ENCODE peak calls at places on chromosomes 1 and 21, in ten cellular contexts. X is HAP-1, K is adrenal gland, N is ovary, L is NT2/D1, U is aorta, G is heart left ventricle, V is right lobe of liver, E is mesendoderm, P is neural progenitor cell. R is an unnamed sample.

GRCh38 chr1:233587196-233587595 is 26.7 kb upstream of the KCNK1 start:
- DNase-seq in X (no peak), K (no peak), N (no peak), L (no peak), U (no peak), G (no peak), V (no peak), E (no peak), P (no peak), R (no peak)

GRCh38 chr1:197521118-197521739 is 253.2 kb downstream of the CRB1 start:
- DNase-seq in X (peak; percentile 56), K (no peak), N (no peak), L (peak; percentile 27), U (no peak), G (no peak), V (no peak), E (peak; percentile 53), P (peak; percentile 45), R (peak; percentile 39)

GRCh38 chr1:191634801-191635520 is 523.3 kb upstream of the RGS18 start:
- DNase-seq in X (no peak), K (no peak), N (no peak), L (no peak), U (no peak), G (no peak), V (no peak), E (peak; percentile 14), P (no peak), R (no peak)

GRCh38 chr1:200048244-200048643 is 20.7 kb downstream of the NR5A2 start:
- DNase-seq in X (peak; percentile 43), K (no peak), N (no peak), L (peak; percentile 99), U (no peak), G (no peak), V (no peak), E (peak; percentile 95), P (peak; percentile 74), R (no peak)

GRCh38 chr21:15289896-15290841 is 225.4 kb upstream of the NRIP1 start:
- DNase-seq in X (no peak), K (no peak), N (peak; percentile 31), L (no peak), U (no peak), G (peak; percentile 63), V (no peak), E (peak; percentile 62), P (peak; percentile 87), R (peak; percentile 86)

GRCh38 chr1:117120774-117121588 is 568 bp downstream of the TRIM45 start:
- DNase-seq in X (no peak), K (no peak), N (peak; percentile 24), L (no peak), U (no peak), G (no peak), V (no peak), E (peak; percentile 28), P (peak; percentile 23), R (peak; percentile 5)

GRCh38 chr21:24514081-24514733 is 1093.1 kb downstream of the MRPL39 start:
- DNase-seq in X (peak; percentile 28), K (no peak), N (no peak), L (peak; percentile 3), U (no peak), G (no peak), V (no peak), E (no peak), P (no peak), R (no peak)

GRCh38 chr1:224459051-224459450 is 24.5 kb upstream of the WDR26 start:
- DNase-seq in X (no peak), K (peak; percentile 35), N (no peak), L (no peak), U (no peak), G (no peak), V (no peak), E (no peak), P (no peak), R (no peak)

GRCh38 chr1:27992271-27992670 is 32.5 kb downstream of the XKR8 start:
- DNase-seq in X (no peak), K (peak; percentile 34), N (no peak), L (no peak), U (no peak), G (no peak), V (no peak), E (no peak), P (no peak), R (peak; percentile 15)

GRCh38 chr1:110555807-110556470 is 37.0 kb upstream of the KCNA10 start:
- DNase-seq in X (no peak), K (peak; percentile 33), N (peak; percentile 63), L (no peak), U (peak; percentile 72), G (peak; percentile 82), V (no peak), E (no peak), P (no peak), R (no peak)

GRCh38 chr1:89121641-89122040 is 4.3 kb downstream of the GBP2 start:
- DNase-seq in X (no peak), K (no peak), N (no peak), L (no peak), U (no peak), G (no peak), V (no peak), E (no peak), P (no peak), R (no peak)

GRCh38 chr1:56967900-56968832 is 2.4 kb upstream of the C8B start:
- DNase-seq in X (no peak), K (no peak), N (no peak), L (peak; percentile 39), U (no peak), G (no peak), V (peak; percentile 83), E (peak; percentile 55), P (peak; percentile 74), R (peak; percentile 75)

GRCh38 chr1:243851129-243851756 is 1.2 kb upstream of the AKT3 start:
- DNase-seq in X (peak; percentile 67), K (peak; percentile 63), N (no peak), L (peak; percentile 11), U (no peak), G (no peak), V (no peak), E (no peak), P (no peak), R (peak; percentile 11)

DNA sequence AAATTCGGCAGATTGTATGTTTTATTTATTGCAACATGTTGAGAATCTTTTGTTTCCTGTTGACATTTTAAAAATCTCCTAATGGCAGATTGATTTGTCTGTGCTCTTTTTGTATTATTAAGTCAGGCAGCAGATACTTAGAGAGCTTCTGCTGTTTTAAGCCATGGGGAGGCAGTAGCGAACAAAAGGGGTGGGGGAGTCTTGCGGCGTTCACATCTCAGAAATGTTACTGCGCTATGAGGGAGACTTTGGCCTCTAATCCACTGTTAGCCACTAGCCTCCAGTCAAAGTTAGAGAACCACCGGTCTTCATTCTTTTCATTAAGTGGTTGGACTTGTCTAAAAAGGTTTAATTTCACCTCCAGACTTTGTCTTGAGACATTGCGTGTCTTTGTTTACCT is 93.6 kb downstream of the DYRK1A start:
- DNase-seq in X (no peak), K (no peak), N (no peak), L (peak; percentile 39), U (no peak), G (no peak), V (no peak), E (peak; percentile 85), P (peak; percentile 86), R (no peak)
- H3K4me1 ChIP-seq in X (peaks cover 31% of the 10 kb centered on the region), K (peaks cover 71% of the 10 kb centered on the region), N (peaks cover 22% of the 10 kb centered on the region), L (no peaks in the 10 kb centered on the region), U (peaks cover 36% of the 10 kb centered on the region), G (peaks cover 98% of the 10 kb centered on the region), V (peaks cover 47% of the 10 kb centered on the region), E (peaks cover 14% of the 10 kb centered on the region), P (peaks cover 45% of the 10 kb centered on the region), R (peaks cover 14% of the 10 kb centered on the region)

DNA sequence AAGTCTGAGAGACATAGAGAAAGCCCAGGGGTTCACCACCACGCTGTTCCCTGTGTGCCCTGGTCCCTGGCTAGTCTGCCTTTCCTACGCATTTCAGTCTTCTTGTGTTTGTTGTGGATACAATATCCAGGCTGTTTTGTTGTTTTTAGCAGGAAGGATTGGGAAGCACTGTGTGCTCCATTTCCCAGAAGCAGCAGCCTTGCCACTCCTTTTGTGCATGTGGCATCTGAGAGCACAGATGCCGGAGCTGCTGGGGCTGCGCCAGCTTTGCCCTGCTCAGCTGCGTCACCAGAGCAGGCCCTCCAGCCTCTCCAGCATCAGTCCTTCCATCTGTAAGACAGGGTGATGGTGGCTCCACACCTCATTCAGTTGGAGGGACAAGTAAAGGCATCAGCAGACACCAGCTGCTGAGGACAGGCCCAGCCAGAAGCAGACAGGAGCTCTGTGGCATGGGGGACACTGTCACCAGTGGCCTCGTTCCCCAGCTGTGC is 94.4 kb upstream of the COL6A1 start:
- DNase-seq in X (no peak), K (no peak), N (no peak), L (no peak), U (peak; percentile 79), G (peak; percentile 65), V (no peak), E (no peak), P (no peak), R (no peak)
- H3K4me3 ChIP-seq in X (no peak overlapping the region), K (no peak overlapping the region), N (no peak overlapping the region), L (no peak overlapping the region), U (no peak overlapping the region), G (no peak overlapping the region), V (no peak overlapping the region), E (no peak overlapping the region), P (no peak overlapping the region), R (no peak overlapping the region)

GRCh38 chr1:201566933-201567801 is 28.2 kb downstream of the NAV1 start:
- DNase-seq in X (no peak), K (no peak), N (no peak), L (no peak), U (no peak), G (no peak), V (no peak), E (no peak), P (no peak), R (no peak)
- H3K4me1 ChIP-seq in X (no peaks in the 10 kb centered on the region), K (no peaks in the 10 kb centered on the region), N (no peaks in the 10 kb centered on the region), L (peaks cover 10% of the 10 kb centered on the region), U (no peaks in the 10 kb centered on the region), G (peaks cover 85% of the 10 kb centered on the region), V (no peaks in the 10 kb centered on the region), E (peaks cover 2% of the 10 kb centered on the region), P (peaks cover 12% of the 10 kb centered on the region), R (no peaks in the 10 kb centered on the region)

GRCh38 chr1:181073638-181074037 is 14.9 kb upstream of the IER5 start:
- DNase-seq in X (no peak), K (no peak), N (no peak), L (no peak), U (no peak), G (no peak), V (no peak), E (no peak), P (no peak), R (no peak)
- H3K4me3 ChIP-seq in X (no peak overlapping the region), K (no peak overlapping the region), N (no peak overlapping the region), L (no peak overlapping the region), U (no peak overlapping the region), G (no peak overlapping the region), V (no peak overlapping the region), E (no peak overlapping the region), P (no peak overlapping the region), R (no peak overlapping the region)

R was measured in small intestine.